ENCODE peak calls at places on chromosomes 12 and 14, in eight cellular contexts. D, W, J, R, A, I, M and L are unnamed samples. For H3K9me3, the result is how much of the 10 kb centered on the place peaks cover.

GRCh38 chr12:120586216-120586615 is 5.0 kb upstream of the POP5 start:
- DNase-seq in D (no peak), W (no peak), J (no peak), R (no peak), A (no peak), I (no peak), M (no peak), L (no peak)

GRCh38 chr12:94795520-94795919 is 145.2 kb upstream of the TMCC3 start:
- DNase-seq in D (peak), W (no peak), J (peak), R (no peak), A (no peak), I (peak), M (no peak), L (no peak)

GRCh38 chr12:32834122-32834521 is 62.5 kb downstream of the PKP2 start:
- DNase-seq in D (no peak), W (no peak), J (no peak), R (no peak), A (no peak), I (no peak), M (no peak), L (no peak)

GRCh38 chr14:90828642-90829487 is 12.6 kb upstream of the TTC7B start:
- DNase-seq in D (no peak), W (no peak), J (no peak), R (no peak), A (no peak), I (no peak), M (no peak), L (no peak)

GRCh38 chr12:124388679-124389536 is 94.0 kb downstream of the RFLNA start:
- DNase-seq in D (no peak), W (peak), J (peak), R (peak), A (peak), I (peak), M (peak), L (peak)

GRCh38 chr14:22653012-22653621 is 9.0 kb upstream of the OR6J1 start:
- DNase-seq in D (no peak), W (peak), J (peak), R (peak), A (peak), I (peak), M (peak), L (peak)

GRCh38 chr14:55301722-55302121 is 30.5 kb downstream of the FBXO34 start:
- DNase-seq in D (peak), W (no peak), J (no peak), R (no peak), A (no peak), I (peak), M (no peak), L (no peak)

GRCh38 chr14:98069712-98070133 is 1202.3 kb downstream of the BCL11B start:
- DNase-seq in D (peak), W (peak), J (peak), R (no peak), A (no peak), I (peak), M (no peak), L (no peak)

GRCh38 chr12:28308891-28309290 is 118.6 kb downstream of the CCDC91 start:
- DNase-seq in D (no peak), W (no peak), J (no peak), R (no peak), A (no peak), I (peak), M (no peak), L (no peak)

GRCh38 chr12:52285172-52285745 is 6.1 kb downstream of the KRT81 start:
- DNase-seq in D (peak), W (no peak), J (no peak), R (no peak), A (no peak), I (peak), M (no peak), L (no peak)

GRCh38 chr14:72941286-72941985 is 15.2 kb downstream of the DCAF4 start:
- DNase-seq in D (no peak), W (no peak), J (no peak), R (no peak), A (no peak), I (no peak), M (no peak), L (no peak)

GRCh38 chr12:46549527-46550265 is 177.1 kb upstream of the SLC38A2 start:
- DNase-seq in D (no peak), W (no peak), J (no peak), R (no peak), A (no peak), I (peak), M (no peak), L (no peak)

GRCh38 chr14:22313172-22313801 is 275.7 kb downstream of the DAD1 start:
- DNase-seq in D (no peak), W (no peak), J (no peak), R (no peak), A (no peak), I (peak), M (no peak), L (no peak)

GRCh38 chr12:115694564-115694963 is 582.9 kb downstream of the MED13L start:
- DNase-seq in D (no peak), W (no peak), J (no peak), R (no peak), A (no peak), I (no peak), M (no peak), L (no peak)

DNA sequence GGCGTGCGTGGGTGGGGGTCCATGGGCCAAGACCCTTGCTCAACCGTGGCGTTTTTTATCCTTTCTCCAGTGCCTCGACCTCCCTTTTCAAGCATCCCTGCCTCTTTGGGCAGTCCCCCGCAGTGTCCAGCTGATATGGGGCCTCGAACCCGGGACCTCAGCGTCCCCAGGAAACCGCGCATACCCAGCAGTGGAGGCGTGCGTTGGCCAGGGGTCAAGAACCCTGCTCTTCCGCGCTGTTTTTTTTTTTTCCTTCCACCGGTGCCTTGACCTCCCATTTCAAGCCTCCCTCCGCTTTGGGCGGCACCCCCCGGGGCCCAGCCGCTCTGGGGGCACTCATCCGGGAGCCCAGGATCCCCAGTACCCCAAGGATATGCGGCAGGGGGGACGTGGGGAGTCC is 325.8 kb downstream of the ALG10 start:
- DNase-seq in D (no peak), W (no peak), J (no peak), R (no peak), A (no peak), I (no peak), M (no peak), L (no peak)
- H3K9me3 ChIP-seq in D (under half), W (half or more), J (under half), R (under half), A (under half), I (under half), M (under half), L (half or more)

GRCh38 chr12:14950982-14951746 is 10.2 kb downstream of the ARHGDIB start:
- DNase-seq in D (peak), W (no peak), J (no peak), R (no peak), A (peak), I (no peak), M (no peak), L (no peak)
- H3K27ac ChIP-seq in D (peak), W (peak), J (peak), R (peak), A (peak), I (peak), M (peak), L (peak)

GRCh38 chr14:46582826-46583225 is 68.8 kb downstream of the RPL10L start:
- DNase-seq in D (no peak), W (no peak), J (no peak), R (no peak), A (no peak), I (no peak), M (no peak), L (no peak)

DNA sequence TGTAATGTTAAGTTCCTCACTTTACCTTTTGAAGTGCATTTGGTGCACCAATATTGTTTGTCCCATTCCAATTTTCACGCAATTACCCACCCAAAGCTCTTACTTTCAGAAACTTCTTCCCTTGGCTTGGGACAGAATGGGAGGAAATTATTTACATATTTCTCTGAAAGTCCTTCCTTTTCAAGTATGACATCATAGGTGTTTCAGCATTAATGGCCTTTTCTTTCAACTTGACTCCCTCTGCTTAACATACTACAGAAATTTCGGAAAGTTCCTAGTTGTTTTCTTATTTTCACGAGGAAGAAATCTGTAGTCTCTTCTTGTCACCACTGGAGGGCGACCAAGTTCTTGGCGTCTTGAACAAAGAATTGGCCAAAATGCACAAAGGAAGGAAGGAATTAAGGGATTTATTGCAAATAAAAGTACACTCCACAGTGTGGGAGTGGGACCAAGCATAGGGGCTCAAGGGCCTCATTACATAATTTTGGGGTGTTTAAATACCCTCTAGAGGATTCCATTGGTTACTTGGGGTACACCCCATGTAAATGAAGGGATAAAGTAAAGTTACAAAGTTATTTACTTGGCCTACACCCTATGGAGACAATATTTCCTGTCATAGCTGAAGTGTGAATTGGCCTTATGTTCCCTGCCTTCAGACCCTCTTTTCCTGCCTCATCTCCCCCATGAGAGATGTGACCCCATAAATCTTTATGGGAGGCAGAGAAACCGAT is 70.5 kb downstream of the RPL10L start:
- DNase-seq in D (no peak), W (no peak), J (peak), R (no peak), A (no peak), I (peak), M (no peak), L (no peak)
- TF ChIP-seq CTCF in D (peak), W (peak), J (no peak), R (no peak), A (no peak), I (peak), M (no peak), L (no peak)

DNA sequence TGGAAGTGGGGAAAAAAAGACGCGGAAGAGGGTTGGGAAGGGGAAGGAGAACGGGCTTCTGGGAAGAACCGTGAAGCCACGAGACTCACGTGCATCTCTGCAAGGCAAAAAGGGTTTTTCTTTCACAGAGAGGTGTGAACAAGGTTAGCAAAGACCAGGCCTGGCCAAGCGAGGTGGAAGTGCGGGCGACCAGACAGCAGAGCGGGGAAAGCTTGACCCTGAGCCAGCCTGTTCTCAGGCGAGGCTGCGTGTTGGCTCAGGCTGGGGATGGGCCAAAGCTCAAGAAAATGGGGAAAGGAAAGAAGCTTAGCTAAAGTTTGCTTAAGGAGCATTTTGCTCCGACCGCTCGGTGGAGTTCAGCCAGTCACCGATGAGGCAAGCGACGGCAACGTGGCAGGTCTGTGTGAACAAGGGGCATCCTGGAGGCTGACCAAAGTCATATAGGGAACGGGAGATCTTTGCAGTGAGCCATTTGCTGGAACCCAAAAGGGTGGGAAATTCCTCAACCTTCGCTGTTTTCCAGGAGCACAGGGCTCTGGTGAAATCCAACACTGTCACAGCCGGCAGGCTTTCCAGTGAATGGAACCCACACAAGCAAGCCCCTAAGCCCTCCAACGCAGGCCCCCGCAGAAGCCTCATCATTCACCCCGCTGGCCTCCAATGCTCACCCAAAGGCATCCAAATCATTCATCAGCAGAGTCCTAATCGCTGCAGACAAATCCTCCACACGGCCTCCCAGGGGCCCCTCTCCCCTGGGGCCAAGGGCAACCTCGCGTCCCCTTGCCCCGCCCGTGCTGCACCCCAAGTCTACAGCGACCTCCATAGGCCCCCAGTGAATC is 793 bp downstream of the ZNF605 start:
- DNase-seq in D (no peak), W (peak), J (peak), R (no peak), A (peak), I (peak), M (peak), L (no peak)
- H3K9me3 ChIP-seq in D (under half), W (under half), J (under half), R (under half), A (under half), I (under half), M (under half), L (under half)

GRCh38 chr12:109460538-109460937 is 16.6 kb downstream of the KCTD10 start:
- DNase-seq in D (no peak), W (peak), J (peak), R (no peak), A (no peak), I (no peak), M (no peak), L (no peak)

GRCh38 chr12:109462868-109463692 is 14.0 kb downstream of the KCTD10 start:
- DNase-seq in D (no peak), W (peak), J (peak), R (no peak), A (peak), I (peak), M (peak), L (peak)

GRCh38 chr12:109461846-109462766 is 15.0 kb downstream of the KCTD10 start:
- DNase-seq in D (peak), W (peak), J (peak), R (no peak), A (peak), I (peak), M (peak), L (peak)

GRCh38 chr12:109459247-109459646 is 17.9 kb downstream of the KCTD10 start:
- DNase-seq in D (no peak), W (no peak), J (no peak), R (no peak), A (no peak), I (peak), M (no peak), L (no peak)

GRCh38 chr12:109461049-109461845 is 15.9 kb downstream of the KCTD10 start:
- DNase-seq in D (no peak), W (peak), J (no peak), R (no peak), A (peak), I (peak), M (no peak), L (peak)
- H3K27ac ChIP-seq in D (peak), W (peak), J (peak), R (no peak), A (peak), I (peak), M (peak), L (peak)

DNA sequence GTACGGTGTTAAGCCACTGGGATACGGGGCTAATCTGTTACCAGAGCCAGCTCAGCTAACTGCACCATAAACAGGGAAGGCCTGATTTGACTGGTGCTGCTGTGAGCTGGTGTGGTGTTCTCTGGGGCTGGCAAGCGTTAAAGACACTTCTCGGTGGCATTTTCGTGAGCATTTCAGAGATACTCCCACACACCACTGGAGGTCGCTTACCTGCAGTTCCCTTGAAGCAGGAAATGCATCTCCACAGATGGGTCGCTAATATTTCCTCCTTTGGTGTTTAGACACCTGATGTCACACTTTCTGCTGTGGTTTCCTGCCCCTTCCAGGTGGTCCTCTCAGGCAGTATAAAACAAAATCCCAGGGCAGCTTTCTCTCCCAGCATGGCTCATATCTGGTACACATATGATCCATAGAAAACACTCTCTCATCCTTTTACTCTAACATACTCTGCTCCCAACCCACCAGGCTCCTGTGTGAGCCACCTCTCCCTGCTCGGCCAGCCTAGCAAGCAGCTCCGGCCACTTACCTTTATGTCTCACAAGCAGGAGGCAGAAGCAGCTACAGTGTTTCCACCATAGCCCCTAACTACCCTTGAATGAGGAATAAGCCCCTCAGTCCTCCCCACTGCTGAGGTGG is 129.9 kb upstream of the GRIN2B start:
- DNase-seq in D (no peak), W (no peak), J (no peak), R (no peak), A (no peak), I (no peak), M (no peak), L (no peak)
- TF ChIP-seq CTCF in D (peak), W (no peak), J (no peak), R (no peak), A (no peak), I (no peak), M (no peak), L (no peak)

DNA sequence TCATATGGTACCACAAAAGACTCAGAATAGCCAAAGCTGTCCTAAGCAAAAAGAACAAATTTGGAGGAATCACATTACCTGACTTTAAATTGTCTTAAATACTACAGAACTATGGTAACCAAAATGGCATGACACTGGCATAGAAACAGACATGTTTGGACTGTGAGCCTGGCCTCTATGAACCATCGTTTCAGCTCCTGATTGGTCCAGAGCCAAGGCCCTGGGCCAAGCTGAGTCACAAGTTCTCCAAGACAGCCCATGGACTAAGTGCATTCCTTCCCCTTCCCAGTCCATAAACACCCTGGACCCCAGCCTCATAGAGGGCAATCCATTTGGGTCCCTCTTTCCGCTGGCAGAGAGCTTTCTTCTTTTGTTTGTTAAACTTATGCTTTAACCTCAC is 12.1 kb upstream of the PRR4 start:
- DNase-seq in D (no peak), W (no peak), J (no peak), R (no peak), A (no peak), I (peak), M (no peak), L (no peak)
- H3K9me3 ChIP-seq in D (under half), W (under half), J (under half), R (under half), A (under half), I (under half), M (under half), L (under half)